ENCODE peak calls at places on chromosomes 4 and X, in five cellular contexts. K is cardiac muscle cell, I is heart right ventricle, G is A549, L is dorsolateral prefrontal cortex. H is an unnamed sample.
A peak's percentile ranks its signal among the peaks of the same experiment; 100 is the strongest.

GRCh38 chr4:184621518-184621917 is 27.7 kb downstream of the CASP3 start:
- DNase-seq in K (no peak), L (no peak), I (no peak), G (no peak), H (no peak)

GRCh38 chrX:16822723-16823122 is 36.5 kb downstream of the TXLNG start:
- DNase-seq in I (no peak), K (peak; percentile 76), L (no peak), G (no peak), H (no peak)

GRCh38 chrX:119784747-119785446 is 6.5 kb downstream of the RPL39 start:
- DNase-seq in K (peak; percentile 41), G (peak; percentile 51), I (no peak), L (no peak), H (no peak)

GRCh38 chr4:94686086-94686485 is 71.7 kb upstream of the BMPR1B start:
- DNase-seq in L (no peak), G (no peak), K (no peak), I (no peak), H (no peak)

GRCh38 chr4:8168232-8168631 is 9.6 kb upstream of the ABLIM2 start:
- DNase-seq in G (no peak), L (no peak), I (no peak), K (no peak), H (no peak)

GRCh38 chrX:7147978-7148824 is at the start of gene PUDP:
- DNase-seq in L (peak; percentile 86), K (peak; percentile 82), G (peak; percentile 78), I (peak; percentile 73), H (no peak)

GRCh38 chrX:47723689-47724088 is 64.7 kb upstream of the UXT start:
- DNase-seq in K (no peak), G (peak; percentile 4), L (no peak), I (no peak), H (no peak)

GRCh38 chrX:149512225-149512885 is 7.2 kb upstream of the IDS start:
- DNase-seq in G (peak; percentile 56), K (peak; percentile 61), L (peak; percentile 57), I (peak; percentile 40), H (no peak)

GRCh38 chr4:5893013-5893580 is at the start of gene CRMP1:
- DNase-seq in L (no peak), K (peak; percentile 19), I (no peak), G (no peak), H (no peak)

GRCh38 chrX:110450050-110450449 is 91.4 kb downstream of the RTL9 start:
- DNase-seq in G (peak; percentile 55), I (peak; percentile 58), K (peak; percentile 76), L (peak; percentile 91), H (no peak)

GRCh38 chr4:159070742-159071141 is 32.1 kb upstream of the RAPGEF2 start:
- DNase-seq in G (no peak), K (peak; percentile 48), L (peak; percentile 75), I (no peak), H (no peak)

GRCh38 chr4:165502919-165503907 is 124.4 kb downstream of the CPE start:
- DNase-seq in I (no peak), L (no peak), K (peak; percentile 87), G (peak; percentile 31), H (peak; percentile 39)

GRCh38 chr4:30718021-30718888 is 1.9 kb upstream of the PCDH7 start:
- DNase-seq in L (peak; percentile 60), K (peak; percentile 24), G (no peak), I (peak; percentile 29), H (no peak)

GRCh38 chrX:46819136-46819535 is 17.7 kb upstream of the RP2 start:
- DNase-seq in G (no peak), L (no peak), K (no peak), I (no peak), H (no peak)

GRCh38 chr4:7222521-7222920 is 30.2 kb downstream of the SORCS2 start:
- DNase-seq in K (no peak), I (no peak), G (no peak), L (no peak), H (no peak)

GRCh38 chr4:119525005-119525749 is 103.4 kb downstream of the PDE5A start:
- DNase-seq in L (no peak), K (peak; percentile 77), I (no peak), G (peak; percentile 37), H (no peak)

GRCh38 chr4:21801661-21802355 is 146.8 kb downstream of the KCNIP4 start:
- DNase-seq in K (peak; percentile 53), I (no peak), L (no peak), G (no peak), H (no peak)

GRCh38 chr4:130478406-130478805 is 1382.5 kb downstream of the C4orf33 start:
- DNase-seq in L (no peak), G (peak; percentile 3), I (no peak), K (peak; percentile 87), H (peak; percentile 3)

GRCh38 chrX:47831788-47832187 is 4.9 kb upstream of the ZNF81 start:
- DNase-seq in G (peak; percentile 58), L (no peak), I (peak; percentile 12), K (peak; percentile 40), H (no peak)

GRCh38 chrX:19350831-19351447 is 7.2 kb downstream of the PDHA1 start:
- DNase-seq in G (no peak), I (no peak), K (no peak), L (no peak), H (no peak)

GRCh38 chr4:7852568-7853185 is 87.0 kb downstream of the AFAP1 start:
- DNase-seq in L (no peak), G (no peak), I (no peak), K (peak; percentile 78), H (no peak)

GRCh38 chr4:6308890-6309643 is 39.4 kb downstream of the WFS1 start:
- DNase-seq in I (peak; percentile 28), L (no peak), G (peak; percentile 29), K (peak; percentile 16), H (no peak)

DNA sequence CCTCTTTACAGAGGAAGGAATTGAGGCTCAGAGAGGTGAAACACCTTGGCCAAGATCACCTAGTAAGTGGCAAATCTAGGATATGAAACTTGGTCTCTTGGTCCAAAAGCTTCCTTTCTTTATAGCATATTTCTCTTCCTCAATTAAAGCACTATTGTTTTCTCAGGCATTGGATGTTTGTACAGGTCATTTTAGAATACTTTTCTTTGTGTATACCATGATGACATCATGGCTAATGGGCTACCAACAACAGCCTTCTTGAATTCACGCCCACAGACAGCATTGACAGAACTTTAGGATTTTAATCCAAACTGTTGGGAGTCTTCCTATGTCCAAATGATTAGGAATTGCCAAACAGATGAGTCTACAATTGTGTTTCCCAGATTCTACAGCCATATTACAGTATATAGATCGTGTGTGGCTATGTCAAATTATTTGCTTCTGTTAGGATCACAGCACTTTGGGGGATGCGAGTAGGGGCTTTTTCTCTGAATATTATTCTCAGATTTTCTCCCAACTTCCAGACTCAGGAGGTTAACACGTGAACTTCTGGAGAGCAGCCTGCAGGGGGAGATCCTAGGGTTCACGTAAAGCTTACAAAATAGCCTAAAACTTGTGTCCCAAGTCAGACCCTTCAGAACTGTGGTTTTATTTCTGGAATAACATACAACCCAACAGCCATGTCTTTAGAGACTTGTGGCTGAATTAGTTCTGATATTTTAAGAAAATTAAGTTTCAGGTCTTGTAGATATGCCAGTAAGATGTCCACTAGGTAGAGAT is 191.8 kb downstream of the SHROOM3 start:
- DNase-seq in G (peak; percentile 34), I (no peak), L (no peak), K (peak; percentile 44), H (no peak)
- H3K27ac ChIP-seq in G (no peak overlapping the region), I (no peak overlapping the region), L (no peak overlapping the region), K (no peak overlapping the region), H (no peak overlapping the region)

GRCh38 chr4:62531731-62532130 is 1331.6 kb downstream of the ADGRL3 start:
- DNase-seq in K (no peak), I (no peak), G (no peak), L (no peak), H (no peak)

GRCh38 chr4:62522273-62522672 is 1322.1 kb downstream of the ADGRL3 start:
- DNase-seq in K (no peak), I (no peak), L (no peak), G (no peak), H (no peak)

GRCh38 chr4:62528874-62529273 is 1328.7 kb downstream of the ADGRL3 start:
- DNase-seq in L (no peak), K (peak; percentile 1), G (no peak), I (no peak), H (no peak)

GRCh38 chr4:62531250-62531649 is 1331.1 kb downstream of the ADGRL3 start:
- DNase-seq in K (no peak), G (no peak), I (no peak), L (no peak), H (no peak)

GRCh38 chr4:62526671-62527070 is 1326.5 kb downstream of the ADGRL3 start:
- DNase-seq in K (no peak), L (no peak), G (no peak), I (no peak), H (no peak)
- H3K27ac ChIP-seq in K (no peak overlapping the region), L (no peak overlapping the region), G (no peak overlapping the region), I (no peak overlapping the region), H (no peak overlapping the region)

DNA sequence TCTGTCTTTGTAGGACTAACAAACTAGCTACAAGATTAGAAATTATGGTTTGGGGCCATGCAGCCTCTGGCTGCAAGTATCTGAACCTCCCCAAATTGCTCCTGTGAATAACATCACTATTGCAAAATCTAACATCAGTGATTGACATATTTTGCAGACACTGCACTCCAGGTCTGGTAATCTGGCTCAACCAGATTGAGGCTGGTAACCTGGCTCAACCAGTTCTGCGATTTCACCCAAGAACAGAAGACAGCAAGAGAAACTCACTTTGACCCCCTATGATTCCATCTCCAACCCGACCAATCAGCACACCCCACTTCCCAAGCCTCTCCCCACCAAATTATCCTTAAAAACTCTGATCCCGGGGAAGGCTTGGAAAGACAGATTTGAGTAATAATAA is 20.9 kb downstream of the SPIN3 start:
- DNase-seq in K (no peak), L (no peak), G (no peak), I (no peak), H (no peak)
- H3K27ac ChIP-seq in K (no peak overlapping the region), L (no peak overlapping the region), G (no peak overlapping the region), I (no peak overlapping the region), H (no peak overlapping the region)

DNA sequence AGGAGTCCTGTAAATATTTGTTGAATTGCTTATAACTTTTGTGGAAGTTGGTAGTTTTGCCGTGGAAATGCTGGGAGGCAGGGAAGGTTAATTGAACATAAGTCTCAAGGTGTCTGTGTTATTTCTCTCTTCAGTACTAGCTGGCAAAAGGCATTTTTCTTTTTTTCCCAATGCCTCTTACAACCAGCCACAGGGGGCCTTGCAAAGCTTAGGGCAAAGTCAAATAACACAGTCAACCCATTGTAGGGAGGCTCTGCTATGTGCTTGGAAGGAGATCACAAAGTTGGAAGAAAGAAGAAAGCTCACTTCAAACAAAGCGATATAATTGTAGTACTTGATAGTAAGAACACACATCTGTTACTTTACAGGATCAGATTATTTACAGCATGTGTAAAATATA is 802.6 kb downstream of the PDHA2 start:
- DNase-seq in G (no peak), L (no peak), I (no peak), K (no peak), H (no peak)
- H3K27ac ChIP-seq in G (no peak overlapping the region), L (no peak overlapping the region), I (no peak overlapping the region), K (no peak overlapping the region), H (no peak overlapping the region)

H was measured in epithelial cell of prostate.